ENCODE peak calls at places on chromosome 5, in eight cellular contexts. One of them, this sample, is unnamed.

GRCh38 chr5:2148312-2149195 is 265.8 kb upstream of the IRX4 start:
- DNase-seq in IMR-90: no peak
- DNase-seq in tibial nerve: no peak
- DNase-seq in upper lobe of left lung: no peak
- DNase-seq in HCT116: no peak
- DNase-seq in stomach: no peak
- DNase-seq in H54: no peak
- DNase-seq in endothelial cell of umbilical vein: no peak
- DNase-seq in this sample: no peak

GRCh38 chr5:157710887-157711286 is 20.3 kb upstream of the THG1L start:
- DNase-seq in IMR-90: peak
- DNase-seq in tibial nerve: no peak
- DNase-seq in upper lobe of left lung: no peak
- DNase-seq in HCT116: no peak
- DNase-seq in stomach: no peak
- DNase-seq in H54: no peak
- DNase-seq in endothelial cell of umbilical vein: no peak
- DNase-seq in this sample: no peak

GRCh38 chr5:142587354-142587965 is 98.4 kb downstream of the FGF1 start:
- DNase-seq in IMR-90: peak
- DNase-seq in tibial nerve: no peak
- DNase-seq in upper lobe of left lung: no peak
- DNase-seq in HCT116: peak
- DNase-seq in stomach: peak
- DNase-seq in H54: peak
- DNase-seq in endothelial cell of umbilical vein: peak
- DNase-seq in this sample: peak

GRCh38 chr5:115072266-115073056 is 97.2 kb downstream of the TRIM36 start:
- DNase-seq in IMR-90: no peak
- DNase-seq in tibial nerve: no peak
- DNase-seq in upper lobe of left lung: no peak
- DNase-seq in HCT116: no peak
- DNase-seq in stomach: no peak
- DNase-seq in H54: no peak
- DNase-seq in endothelial cell of umbilical vein: no peak
- DNase-seq in this sample: peak

GRCh38 chr5:150999704-151000452 is 20.5 kb upstream of the GPX3 start:
- DNase-seq in IMR-90: peak
- DNase-seq in tibial nerve: peak
- DNase-seq in upper lobe of left lung: no peak
- DNase-seq in HCT116: no peak
- DNase-seq in stomach: peak
- DNase-seq in H54: no peak
- DNase-seq in endothelial cell of umbilical vein: no peak
- DNase-seq in this sample: peak

GRCh38 chr5:107553063-107553676 is 117.6 kb downstream of the EFNA5 start:
- DNase-seq in IMR-90: peak
- DNase-seq in tibial nerve: no peak
- DNase-seq in upper lobe of left lung: no peak
- DNase-seq in HCT116: no peak
- DNase-seq in stomach: no peak
- DNase-seq in H54: no peak
- DNase-seq in endothelial cell of umbilical vein: no peak
- DNase-seq in this sample: no peak

GRCh38 chr5:45609661-45610060 is 86.5 kb downstream of the HCN1 start:
- DNase-seq in IMR-90: no peak
- DNase-seq in tibial nerve: no peak
- DNase-seq in upper lobe of left lung: no peak
- DNase-seq in HCT116: no peak
- DNase-seq in stomach: no peak
- DNase-seq in H54: no peak
- DNase-seq in endothelial cell of umbilical vein: no peak
- DNase-seq in this sample: no peak

GRCh38 chr5:75335952-75336624 is 932 bp upstream of the HMGCR start:
- DNase-seq in IMR-90: peak
- DNase-seq in tibial nerve: no peak
- DNase-seq in upper lobe of left lung: no peak
- DNase-seq in HCT116: peak
- DNase-seq in stomach: no peak
- DNase-seq in H54: peak
- DNase-seq in endothelial cell of umbilical vein: peak
- DNase-seq in this sample: peak

GRCh38 chr5:14156611-14157493 is 13.7 kb downstream of the TRIO start:
- DNase-seq in IMR-90: peak
- DNase-seq in tibial nerve: no peak
- DNase-seq in upper lobe of left lung: no peak
- DNase-seq in HCT116: peak
- DNase-seq in stomach: no peak
- DNase-seq in H54: peak
- DNase-seq in endothelial cell of umbilical vein: peak
- DNase-seq in this sample: no peak

GRCh38 chr5:147918101-147918500 is 11.8 kb upstream of the C5orf46 start:
- DNase-seq in IMR-90: peak
- DNase-seq in tibial nerve: no peak
- DNase-seq in upper lobe of left lung: no peak
- DNase-seq in HCT116: no peak
- DNase-seq in stomach: no peak
- DNase-seq in H54: no peak
- DNase-seq in endothelial cell of umbilical vein: no peak
- DNase-seq in this sample: no peak

GRCh38 chr5:159713773-159714172 is 202.5 kb upstream of the ADRA1B start:
- DNase-seq in IMR-90: no peak
- DNase-seq in tibial nerve: no peak
- DNase-seq in upper lobe of left lung: no peak
- DNase-seq in HCT116: no peak
- DNase-seq in stomach: no peak
- DNase-seq in H54: no peak
- DNase-seq in endothelial cell of umbilical vein: no peak
- DNase-seq in this sample: no peak

GRCh38 chr5:178551059-178551458 is 39.1 kb downstream of the COL23A1 start:
- DNase-seq in IMR-90: peak
- DNase-seq in tibial nerve: no peak
- DNase-seq in upper lobe of left lung: no peak
- DNase-seq in HCT116: peak
- DNase-seq in stomach: no peak
- DNase-seq in H54: no peak
- DNase-seq in endothelial cell of umbilical vein: peak
- DNase-seq in this sample: no peak

GRCh38 chr5:109689740-109690455 is at the start of gene MAN2A1:
- DNase-seq in IMR-90: peak
- DNase-seq in tibial nerve: peak
- DNase-seq in upper lobe of left lung: peak
- DNase-seq in HCT116: peak
- DNase-seq in stomach: peak
- DNase-seq in H54: peak
- DNase-seq in endothelial cell of umbilical vein: peak
- DNase-seq in this sample: peak
- TF ChIP-seq POLR2A in IMR-90: peak
- TF ChIP-seq POLR2A in tibial nerve: peak
- TF ChIP-seq POLR2A in upper lobe of left lung: no peak
- TF ChIP-seq POLR2A in HCT116: no peak
- TF ChIP-seq POLR2A in stomach: no peak
- TF ChIP-seq POLR2A in H54: peak
- TF ChIP-seq POLR2A in endothelial cell of umbilical vein: no peak
- TF ChIP-seq POLR2A in this sample: peak

GRCh38 chr5:67014957-67015400 is 181.6 kb downstream of the CD180 start:
- DNase-seq in IMR-90: no peak
- DNase-seq in tibial nerve: no peak
- DNase-seq in upper lobe of left lung: no peak
- DNase-seq in HCT116: no peak
- DNase-seq in stomach: peak
- DNase-seq in H54: no peak
- DNase-seq in endothelial cell of umbilical vein: peak
- DNase-seq in this sample: no peak
- TF ChIP-seq POLR2A in IMR-90: no peak
- TF ChIP-seq POLR2A in tibial nerve: no peak
- TF ChIP-seq POLR2A in upper lobe of left lung: no peak
- TF ChIP-seq POLR2A in HCT116: no peak
- TF ChIP-seq POLR2A in stomach: no peak
- TF ChIP-seq POLR2A in H54: no peak
- TF ChIP-seq POLR2A in endothelial cell of umbilical vein: peak
- TF ChIP-seq POLR2A in this sample: no peak

GRCh38 chr5:138241688-138242547 is 28.8 kb upstream of the CDC23 start:
- DNase-seq in IMR-90: no peak
- DNase-seq in tibial nerve: no peak
- DNase-seq in upper lobe of left lung: peak
- DNase-seq in HCT116: no peak
- DNase-seq in stomach: peak
- DNase-seq in H54: no peak
- DNase-seq in endothelial cell of umbilical vein: peak
- DNase-seq in this sample: peak
- TF ChIP-seq POLR2A in IMR-90: no peak
- TF ChIP-seq POLR2A in tibial nerve: no peak
- TF ChIP-seq POLR2A in upper lobe of left lung: no peak
- TF ChIP-seq POLR2A in HCT116: no peak
- TF ChIP-seq POLR2A in stomach: no peak
- TF ChIP-seq POLR2A in H54: no peak
- TF ChIP-seq POLR2A in endothelial cell of umbilical vein: no peak
- TF ChIP-seq POLR2A in this sample: no peak

GRCh38 chr5:93404246-93404645 is 176.8 kb downstream of the NR2F1-AS1 start:
- DNase-seq in IMR-90: no peak
- DNase-seq in tibial nerve: no peak
- DNase-seq in upper lobe of left lung: no peak
- DNase-seq in HCT116: no peak
- DNase-seq in stomach: no peak
- DNase-seq in H54: no peak
- DNase-seq in endothelial cell of umbilical vein: no peak
- DNase-seq in this sample: no peak
- TF ChIP-seq POLR2A in IMR-90: no peak
- TF ChIP-seq POLR2A in tibial nerve: no peak
- TF ChIP-seq POLR2A in upper lobe of left lung: no peak
- TF ChIP-seq POLR2A in HCT116: no peak
- TF ChIP-seq POLR2A in stomach: no peak
- TF ChIP-seq POLR2A in H54: no peak
- TF ChIP-seq POLR2A in endothelial cell of umbilical vein: no peak
- TF ChIP-seq POLR2A in this sample: no peak

This sample was measured in body of pancreas.